ENCODE peak calls at places on chromosomes 4 and X, in six cellular contexts. H is thyroid gland; C is ecto neural progenitor cell; N is cardiac muscle cell; D is upper lobe of right lung; S is Jurkat, Clone E6-1. V is an unnamed sample.

GRCh38 chr4:48100248-48100647 is 33.8 kb downstream of the TXK start:
- DNase-seq in H (no peak), C (no peak), N (no peak), D (no peak), S (no peak), V (no peak)

GRCh38 chr4:1504786-1505500 is 98.7 kb upstream of the NKX1-1 start:
- DNase-seq in H (peak), C (peak), N (no peak), D (peak), S (no peak), V (no peak)

GRCh38 chrX:130094712-130095111 is 15.6 kb downstream of the ELF4 start:
- DNase-seq in H (peak), C (no peak), N (no peak), D (no peak), S (peak), V (no peak)

GRCh38 chr4:143513314-143514211 is at the start of gene SMARCA5:
- DNase-seq in H (peak), C (peak), N (peak), D (peak), S (peak), V (peak)

GRCh38 chr4:88592600-88593448 is 544 bp downstream of the HERC3 start:
- DNase-seq in H (peak), C (peak), N (peak), D (peak), S (peak), V (peak)

GRCh38 chr4:165294907-165295306 is 32.6 kb upstream of the MSMO1 start:
- DNase-seq in H (no peak), C (no peak), N (no peak), D (no peak), S (peak), V (no peak)

GRCh38 chr4:102780476-102781144 is 19.8 kb upstream of the MANBA start:
- DNase-seq in H (no peak), C (no peak), N (peak), D (no peak), S (no peak), V (no peak)

GRCh38 chr4:71251266-71251665 is 87.6 kb upstream of the SLC4A4 start:
- DNase-seq in H (no peak), C (no peak), N (no peak), D (no peak), S (no peak), V (no peak)

GRCh38 chr4:86376850-86377249 is 17.0 kb upstream of the MAPK10 start:
- DNase-seq in H (no peak), C (no peak), N (no peak), D (no peak), S (no peak), V (no peak)

GRCh38 chr4:99655315-99656081 is 2.1 kb downstream of the C4orf54 start:
- DNase-seq in H (peak), C (no peak), N (no peak), D (no peak), S (no peak), V (peak)

GRCh38 chr4:132506568-132506967 is 642.5 kb upstream of the PCDH10 start:
- DNase-seq in H (no peak), C (no peak), N (no peak), D (no peak), S (no peak), V (no peak)

GRCh38 chr4:111556861-111557260 is 588.4 kb upstream of the FAM241A start:
- DNase-seq in H (no peak), C (no peak), N (no peak), D (no peak), S (no peak), V (no peak)

V was measured in body of pancreas.